ENCODE peak calls at places on chromosomes 7 and 10, in four cellular contexts. Q, M, T and H are unnamed samples. For H3K4me1, the result is how much of the 10 kb centered on the place peaks cover.

GRCh38 chr10:97334370-97335175 is at the start of gene FRAT2:
- DNase-seq in Q (peak), M (peak), T (peak), H (peak)

GRCh38 chr7:95687759-95688343 is 84.5 kb upstream of the DYNC1I1 start:
- DNase-seq in T (peak), M (peak), Q (no peak), H (peak)

GRCh38 chr7:111784311-111784710 is 222.0 kb upstream of the IMMP2L start:
- DNase-seq in M (no peak), Q (no peak), T (no peak), H (no peak)

GRCh38 chr7:134059921-134060320 is 67.2 kb upstream of the LRGUK start:
- DNase-seq in Q (no peak), T (no peak), M (no peak), H (no peak)

GRCh38 chr10:12564173-12564572 is 214.8 kb downstream of the CAMK1D start:
- DNase-seq in T (peak), M (peak), Q (no peak), H (peak)

GRCh38 chr7:69776611-69777010 is 178.3 kb downstream of the AUTS2 start:
- DNase-seq in M (peak), T (peak), Q (no peak), H (no peak)

GRCh38 chr7:102819151-102819550 is 70.4 kb downstream of the FAM185A start:
- DNase-seq in Q (no peak), M (no peak), T (no peak), H (no peak)

GRCh38 chr10:86651021-86651471 is 3.3 kb upstream of the OPN4 start:
- DNase-seq in Q (peak), T (no peak), M (no peak), H (no peak)

GRCh38 chr10:122178655-122179054 is 92.4 kb upstream of the BTBD16 start:
- DNase-seq in Q (no peak), M (no peak), T (no peak), H (no peak)

GRCh38 chr7:1975179-1975578 is 257.6 kb downstream of the MAD1L1 start:
- DNase-seq in Q (no peak), T (no peak), M (no peak), H (no peak)

GRCh38 chr10:7117806-7118674 is 292.8 kb downstream of the SFMBT2 start:
- DNase-seq in T (no peak), M (peak), Q (no peak), H (no peak)

GRCh38 chr10:84196083-84196482 is 1.7 kb downstream of the CDHR1 start:
- DNase-seq in Q (no peak), M (no peak), T (no peak), H (no peak)

GRCh38 chr7:33861947-33862346 is 43.4 kb upstream of the BMPER start:
- DNase-seq in T (no peak), M (no peak), Q (no peak), H (no peak)

GRCh38 chr7:39527296-39527695 is 38.9 kb upstream of the YAE1 start:
- DNase-seq in M (no peak), T (no peak), Q (no peak), H (no peak)

GRCh38 chr10:46006219-46006618 is 24.2 kb downstream of the NCOA4 start:
- DNase-seq in Q (no peak), T (peak), M (peak), H (peak)

GRCh38 chr7:38584443-38585210 is 46.5 kb downstream of the AMPH start:
- DNase-seq in M (peak), Q (peak), T (peak), H (peak)

GRCh38 chr7:27515933-27516332 is 146.8 kb downstream of the HIBADH start:
- DNase-seq in M (peak), Q (no peak), T (no peak), H (no peak)

GRCh38 chr10:82089327-82089726 is 214.3 kb downstream of the NRG3 start:
- DNase-seq in Q (no peak), T (no peak), M (no peak), H (no peak)

GRCh38 chr7:11256501-11256900 is 282.8 kb downstream of the PHF14 start:
- DNase-seq in Q (no peak), T (no peak), M (no peak), H (no peak)

GRCh38 chr7:23450518-23450917 is 19.8 kb downstream of the IGF2BP3 start:
- DNase-seq in T (no peak), Q (no peak), M (no peak), H (no peak)

GRCh38 chr10:130191380-130191779 is 55.2 kb downstream of the GLRX3 start:
- DNase-seq in T (no peak), M (no peak), Q (no peak), H (no peak)

GRCh38 chr7:121276276-121276675 is 52.5 kb upstream of the WNT16 start:
- DNase-seq in T (no peak), M (no peak), Q (no peak), H (no peak)

GRCh38 chr7:159102681-159103381 is 41.8 kb downstream of the VIPR2 start:
- DNase-seq in Q (peak), T (no peak), M (no peak), H (no peak)

GRCh38 chr10:4473977-4474376 is 352.0 kb upstream of the AKR1E2 start:
- DNase-seq in T (no peak), M (no peak), Q (no peak), H (no peak)

GRCh38 chr10:29643785-29644501 is 9.2 kb upstream of the SVIL start:
- DNase-seq in M (peak), Q (peak), T (no peak), H (peak)

GRCh38 chr10:71814923-71815411 is 36.1 kb downstream of the PSAP start:
- DNase-seq in Q (no peak), T (no peak), M (no peak), H (no peak)

GRCh38 chr10:110495731-110496552 is 1.8 kb upstream of the DUSP5 start:
- DNase-seq in Q (no peak), M (peak), T (peak), H (peak)

GRCh38 chr10:11242443-11243386 is 225.0 kb downstream of the CELF2 start:
- DNase-seq in T (no peak), M (peak), Q (peak), H (peak)

GRCh38 chr10:129365767-129366400 is 101.2 kb upstream of the MGMT start:
- DNase-seq in M (no peak), T (no peak), Q (no peak), H (no peak)

GRCh38 chr10:11946652-11947051 is 96.0 kb downstream of the UPF2 start:
- DNase-seq in Q (no peak), T (no peak), M (no peak), H (no peak)

DNA sequence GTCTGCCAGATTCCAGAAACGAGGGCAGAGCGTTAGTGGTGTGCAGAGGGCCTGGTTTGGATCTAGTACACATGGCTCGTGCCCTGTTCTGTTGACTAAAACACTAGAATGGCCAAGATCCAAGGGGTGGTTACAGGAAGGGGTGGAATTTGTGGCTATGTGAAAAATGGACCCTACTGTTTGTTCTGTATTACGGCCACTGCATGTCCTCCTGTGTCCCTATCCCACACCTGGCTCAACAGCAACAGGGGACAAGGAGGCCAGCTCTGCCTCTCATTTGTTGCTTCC is 319.2 kb downstream of the CXCL12 start:
- DNase-seq in T (no peak), M (no peak), Q (no peak), H (no peak)
- H3K4me1 ChIP-seq in T (under half), M (under half), Q (under half), H (under half)

GRCh38 chr7:146057958-146058357 is 58.6 kb upstream of the CNTNAP2 start:
- DNase-seq in M (no peak), T (no peak), Q (no peak), H (no peak)
- H3K4me1 ChIP-seq in M (under half), T (under half), Q (under half), H (under half)

GRCh38 chr7:66927348-66927948 is 6.4 kb downstream of the TMEM248 start:
- DNase-seq in T (no peak), M (no peak), Q (no peak), H (no peak)
- H3K4me1 ChIP-seq in T (under half), M (under half), Q (under half), H (under half)

GRCh38 chr7:108568801-108569380 is 615 bp downstream of the THAP5 start:
- DNase-seq in Q (no peak), M (no peak), T (no peak), H (no peak)
- H3K4me1 ChIP-seq in Q (under half), M (under half), T (under half), H (under half)

GRCh38 chr7:105639677-105640493 is 58.6 kb upstream of the EFCAB10 start:
- DNase-seq in M (no peak), T (no peak), Q (no peak), H (no peak)

GRCh38 chr7:105638324-105638723 is 57.0 kb upstream of the EFCAB10 start:
- DNase-seq in Q (no peak), M (no peak), T (no peak), H (no peak)

GRCh38 chr7:105636982-105637381 is 55.7 kb upstream of the EFCAB10 start:
- DNase-seq in T (no peak), M (no peak), Q (no peak), H (no peak)

GRCh38 chr7:105637755-105638154 is 56.5 kb upstream of the EFCAB10 start:
- DNase-seq in T (no peak), M (no peak), Q (no peak), H (no peak)

GRCh38 chr7:105638942-105639495 is 57.7 kb upstream of the EFCAB10 start:
- DNase-seq in M (no peak), Q (no peak), T (no peak), H (no peak)
- H3K4me1 ChIP-seq in M (under half), Q (under half), T (under half), H (under half)

DNA sequence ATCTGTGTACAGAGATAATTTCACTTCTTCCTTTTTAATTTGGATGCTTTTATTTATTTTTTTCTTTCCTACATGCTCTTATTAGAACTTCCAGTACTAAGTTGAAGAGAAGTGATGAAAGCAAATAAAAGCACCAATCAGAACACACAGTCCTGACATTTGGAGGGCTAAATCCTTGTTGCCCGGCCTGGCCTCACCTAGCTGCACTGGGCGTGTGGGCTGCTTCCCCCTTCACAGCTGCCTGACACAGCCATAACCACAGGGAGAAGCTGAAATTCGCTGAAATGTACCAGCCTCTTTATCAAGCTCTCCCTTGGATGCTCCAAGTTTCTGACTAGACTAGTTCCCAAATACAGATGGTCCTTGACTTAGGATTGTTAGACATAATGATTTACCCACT is 3.7 kb upstream of the MRC1 start:
- DNase-seq in M (no peak), Q (no peak), T (no peak), H (no peak)
- H3K4me1 ChIP-seq in M (under half), Q (under half), T (under half), H (under half)

GRCh38 chr10:125092564-125093031 is 67.8 kb downstream of the CTBP2 start:
- DNase-seq in M (no peak), T (no peak), Q (no peak), H (no peak)
- H3K4me1 ChIP-seq in M (under half), T (half or more), Q (half or more), H (under half)

DNA sequence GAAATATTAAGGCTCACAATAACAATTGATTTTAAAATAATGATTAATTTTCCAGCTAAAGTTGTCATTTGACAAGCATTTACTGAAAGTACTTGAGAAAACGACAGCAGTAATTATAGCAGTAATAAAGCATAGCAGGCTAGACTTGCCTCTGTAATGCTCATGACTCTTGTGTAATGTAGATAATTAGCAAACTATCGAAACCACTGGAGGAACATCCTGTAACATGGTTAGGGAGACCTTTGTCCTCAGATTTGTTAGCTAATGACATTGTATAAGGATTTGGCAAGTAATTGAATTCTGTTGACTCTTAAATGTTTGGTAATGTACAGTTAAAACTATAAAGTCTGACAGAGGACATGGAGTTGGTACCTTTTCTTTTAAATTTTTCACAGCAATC is 24.8 kb downstream of the ARL4A start:
- DNase-seq in Q (no peak), M (no peak), T (no peak), H (no peak)
- H3K4me1 ChIP-seq in Q (under half), M (under half), T (under half), H (under half)

DNA sequence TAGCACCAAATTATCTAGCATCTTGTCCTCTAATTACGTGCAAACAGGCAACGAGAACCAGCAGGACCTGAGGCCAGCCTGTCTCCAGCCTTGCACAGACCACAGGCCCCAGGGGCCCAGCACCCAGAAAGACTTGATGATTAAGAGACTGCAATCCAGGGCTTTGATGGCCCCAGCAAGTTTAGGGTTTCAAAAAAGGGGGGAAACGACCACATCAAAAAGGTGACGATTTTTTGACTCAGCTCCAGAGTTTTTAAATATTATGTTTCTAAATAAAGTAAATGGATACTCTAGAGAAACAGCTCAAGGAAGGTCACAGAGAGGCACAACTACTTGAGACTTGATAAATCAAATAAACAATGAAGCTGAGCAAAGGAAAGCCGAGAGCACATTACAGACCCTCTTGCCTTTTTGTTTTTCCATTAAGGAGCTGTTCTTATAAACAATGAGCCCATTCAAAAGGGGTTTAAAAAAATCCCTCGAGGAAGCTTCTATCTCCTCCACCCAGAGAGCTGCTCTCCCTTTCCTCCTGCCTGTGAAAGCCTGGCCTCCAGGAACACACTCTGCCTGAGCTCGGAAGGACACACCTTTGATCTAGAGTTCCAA is 44.1 kb downstream of the GLI3 start:
- DNase-seq in M (peak), T (no peak), Q (no peak), H (peak)
- H3K4me1 ChIP-seq in M (under half), T (under half), Q (under half), H (under half)